ENCODE peak calls at places on chromosomes 5 and 9, in seven cellular contexts. C, Y, Q, I, J, T and V are unnamed samples.

GRCh38 chr9:86804011-86804410 is 143.3 kb downstream of the GAS1 start:
- DNase-seq in C (no peak), Y (no peak), Q (no peak), I (no peak), J (no peak), T (no peak), V (no peak)

GRCh38 chr5:178430187-178431062 is 159.8 kb downstream of the COL23A1 start:
- DNase-seq in C (peak; percentile 48), Y (no peak), Q (no peak), I (no peak), J (no peak), T (no peak), V (no peak)

GRCh38 chr9:119689879-119690278 is 320.6 kb upstream of the BRINP1 start:
- DNase-seq in C (no peak), Y (no peak), Q (peak; percentile 72), I (no peak), J (no peak), T (no peak), V (no peak)

GRCh38 chr9:5388026-5388806 is 48.5 kb upstream of the RLN1 start:
- DNase-seq in C (no peak), Y (peak; percentile 47), Q (no peak), I (no peak), J (peak; percentile 70), T (no peak), V (no peak)

GRCh38 chr5:143172736-143173135 is 230.8 kb downstream of the NR3C1 start:
- DNase-seq in C (no peak), Y (no peak), Q (no peak), I (no peak), J (no peak), T (no peak), V (no peak)

GRCh38 chr5:94759022-94759421 is 140.6 kb downstream of the SLF1 start:
- DNase-seq in C (no peak), Y (no peak), Q (no peak), I (no peak), J (no peak), T (no peak), V (no peak)

GRCh38 chr9:95556521-95556920 is 39.8 kb upstream of the PTCH1 start:
- DNase-seq in C (no peak), Y (no peak), Q (no peak), I (no peak), J (no peak), T (no peak), V (no peak)

GRCh38 chr5:85472749-85473148 is 1088.1 kb upstream of the EDIL3 start:
- DNase-seq in C (no peak), Y (no peak), Q (no peak), I (no peak), J (no peak), T (no peak), V (no peak)

GRCh38 chr9:101738566-101739183 is at the start of gene GRIN3A:
- DNase-seq in C (no peak), Y (no peak), Q (peak; percentile 21), I (no peak), J (no peak), T (peak; percentile 48), V (no peak)

GRCh38 chr9:109934499-109935214 is 154.7 kb downstream of the PALM2AKAP2 start:
- DNase-seq in C (no peak), Y (peak; percentile 85), Q (no peak), I (no peak), J (peak; percentile 92), T (no peak), V (peak; percentile 60)

GRCh38 chr5:148827723-148828122 is 1.3 kb downstream of the ADRB2 start:
- DNase-seq in C (no peak), Y (peak; percentile 18), Q (no peak), I (no peak), J (no peak), T (no peak), V (no peak)

GRCh38 chr5:127320032-127320945 is 29.7 kb downstream of the MEGF10 start:
- DNase-seq in C (peak; percentile 14), Y (no peak), Q (no peak), I (no peak), J (peak; percentile 44), T (no peak), V (peak; percentile 15)

GRCh38 chr9:34490760-34491159 is 32.0 kb downstream of the ENHO start:
- DNase-seq in C (no peak), Y (no peak), Q (no peak), I (no peak), J (no peak), T (no peak), V (no peak)

GRCh38 chr5:15926586-15926985 is 253.0 kb downstream of the MARCHF11 start:
- DNase-seq in C (no peak), Y (peak; percentile 79), Q (no peak), I (no peak), J (no peak), T (no peak), V (no peak)

GRCh38 chr5:152883061-152883460 is 478.0 kb upstream of the NMUR2 start:
- DNase-seq in C (no peak), Y (no peak), Q (peak; percentile 23), I (no peak), J (no peak), T (no peak), V (no peak)

GRCh38 chr9:98943682-98944129 is at the start of gene COL15A1:
- DNase-seq in C (peak; percentile 21), Y (no peak), Q (peak; percentile 74), I (no peak), J (no peak), T (no peak), V (peak; percentile 11)

GRCh38 chr9:84121991-84122523 is 141.5 kb downstream of the RMI1 start:
- DNase-seq in C (no peak), Y (peak; percentile 65), Q (peak; percentile 15), I (peak; percentile 33), J (no peak), T (no peak), V (peak; percentile 6)

GRCh38 chr5:176381979-176382378 is 6.4 kb downstream of the NOP16 start:
- DNase-seq in C (no peak), Y (no peak), Q (no peak), I (no peak), J (no peak), T (no peak), V (no peak)

GRCh38 chr9:127318651-127319167 is 54.1 kb downstream of the GARNL3 start:
- DNase-seq in C (no peak), Y (peak; percentile 76), Q (peak; percentile 42), I (peak; percentile 15), J (peak; percentile 56), T (no peak), V (peak; percentile 75)

GRCh38 chr9:3478549-3478953 is 47.2 kb downstream of the RFX3 start:
- DNase-seq in C (no peak), Y (no peak), Q (no peak), I (no peak), J (no peak), T (no peak), V (peak; percentile 44)

GRCh38 chr5:172730222-172730621 is 40.8 kb downstream of the DUSP1 start:
- DNase-seq in C (no peak), Y (no peak), Q (no peak), I (no peak), J (no peak), T (no peak), V (no peak)

GRCh38 chr5:74648835-74649286 is 8.3 kb upstream of the ENC1 start:
- DNase-seq in C (peak; percentile 34), Y (peak; percentile 65), Q (peak; percentile 66), I (no peak), J (no peak), T (no peak), V (peak; percentile 80)

GRCh38 chr5:43295202-43295601 is 18.0 kb downstream of the HMGCS1 start:
- DNase-seq in C (no peak), Y (no peak), Q (no peak), I (no peak), J (no peak), T (no peak), V (no peak)

GRCh38 chr9:129321511-129322021 is 143.5 kb upstream of the IER5L start:
- DNase-seq in C (no peak), Y (no peak), Q (no peak), I (no peak), J (no peak), T (peak; percentile 49), V (no peak)
- H3K4me3 ChIP-seq in C (no peak overlapping the region), Y (no peak overlapping the region), Q (peak overlapping the region; percentile 20), I (no peak overlapping the region), J (no peak overlapping the region), T (peak overlapping the region; percentile 68), V (peak overlapping the region; percentile 49)

DNA sequence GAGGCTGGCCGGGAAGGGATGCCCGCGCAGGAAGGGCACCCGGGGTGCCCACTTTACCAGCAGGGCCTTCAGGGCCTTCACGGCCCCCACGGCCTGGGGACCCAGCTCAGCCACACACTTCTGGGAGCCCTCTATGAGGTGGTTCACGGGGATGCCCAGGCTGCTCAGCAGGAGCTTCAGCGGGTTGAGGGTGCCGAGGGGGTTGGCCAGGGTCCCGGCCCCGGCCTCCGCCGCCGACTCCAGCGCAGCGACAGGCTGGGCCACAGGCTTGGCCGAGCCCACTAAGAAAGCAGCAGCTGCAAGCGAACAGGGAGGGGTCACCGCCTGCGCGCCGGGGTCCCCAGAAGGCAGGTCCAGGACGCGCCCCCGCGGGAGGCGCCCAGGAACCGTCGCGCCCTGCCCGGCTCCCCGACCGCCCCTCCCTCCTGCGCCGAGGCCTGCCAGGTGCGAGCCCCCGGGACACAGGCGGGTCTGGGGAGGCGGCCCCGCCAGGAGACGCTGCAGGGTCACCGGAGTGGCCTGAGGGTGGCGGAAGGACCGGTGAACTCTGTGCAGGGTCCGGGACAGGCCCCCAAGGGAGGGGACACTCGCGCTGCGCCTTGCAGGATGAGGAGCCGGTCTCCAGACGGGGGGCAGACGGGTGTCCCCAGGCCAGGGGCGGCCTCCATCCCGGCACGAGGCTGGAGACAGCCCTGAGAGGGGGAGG is 603 bp downstream of the SCGB3A1 start:
- DNase-seq in C (no peak), Y (no peak), Q (no peak), I (no peak), J (no peak), T (no peak), V (no peak)
- H3K4me3 ChIP-seq in C (peak overlapping the region; percentile 21), Y (no peak overlapping the region), Q (peak overlapping the region; percentile 27), I (no peak overlapping the region), J (peak overlapping the region; percentile 5), T (peak overlapping the region; percentile 53), V (no peak overlapping the region)

GRCh38 chr5:171451421-171451820 is 32.0 kb downstream of the FGF18 start:
- DNase-seq in C (no peak), Y (no peak), Q (no peak), I (no peak), J (no peak), T (peak; percentile 52), V (no peak)

GRCh38 chr5:171449426-171449825 is 30.0 kb downstream of the FGF18 start:
- DNase-seq in C (no peak), Y (no peak), Q (no peak), I (no peak), J (no peak), T (peak; percentile 42), V (no peak)

GRCh38 chr5:171453988-171454387 is 34.5 kb downstream of the FGF18 start:
- DNase-seq in C (no peak), Y (no peak), Q (no peak), I (no peak), J (no peak), T (no peak), V (no peak)

GRCh38 chr5:171453056-171453725 is 33.7 kb downstream of the FGF18 start:
- DNase-seq in C (no peak), Y (no peak), Q (no peak), I (no peak), J (no peak), T (no peak), V (no peak)

GRCh38 chr5:171450423-171451246 is 31.2 kb downstream of the FGF18 start:
- DNase-seq in C (no peak), Y (peak; percentile 73), Q (no peak), I (peak; percentile 27), J (peak; percentile 60), T (peak; percentile 83), V (peak; percentile 46)
- H3K4me3 ChIP-seq in C (peak overlapping the region; percentile 31), Y (peak overlapping the region; percentile 51), Q (no peak overlapping the region), I (peak overlapping the region; percentile 45), J (peak overlapping the region; percentile 48), T (peak overlapping the region; percentile 75), V (no peak overlapping the region)

GRCh38 chr5:93574939-93575241 is 6.1 kb downstream of the NR2F1-AS1 start:
- DNase-seq in C (no peak), Y (no peak), Q (no peak), I (no peak), J (no peak), T (no peak), V (no peak)
- H3K4me3 ChIP-seq in C (no peak overlapping the region), Y (no peak overlapping the region), Q (no peak overlapping the region), I (no peak overlapping the region), J (no peak overlapping the region), T (no peak overlapping the region), V (no peak overlapping the region)